ENCODE peak calls at places on chromosomes 3 and 15, in five cellular contexts. One of them, this sample, is unnamed.

GRCh38 chr3:37603722-37604121 is 258.0 kb upstream of the CTDSPL start:
- DNase-seq in GM20000: no peak
- DNase-seq in suprapubic skin: no peak
- DNase-seq in endodermal cell: no peak
- DNase-seq in ovary: no peak
- DNase-seq in this sample: no peak

GRCh38 chr3:100060685-100061484 is 53.4 kb downstream of the FILIP1L start:
- DNase-seq in GM20000: no peak
- DNase-seq in ovary: peak
- DNase-seq in endodermal cell: no peak
- DNase-seq in suprapubic skin: no peak
- DNase-seq in this sample: no peak

GRCh38 chr3:186746008-186746407 is 28.8 kb downstream of the KNG1 start:
- DNase-seq in ovary: no peak
- DNase-seq in endodermal cell: peak
- DNase-seq in suprapubic skin: no peak
- DNase-seq in GM20000: no peak
- DNase-seq in this sample: no peak

GRCh38 chr3:184284696-184285095 is 8.9 kb downstream of the ECE2 start:
- DNase-seq in endodermal cell: peak
- DNase-seq in GM20000: peak
- DNase-seq in ovary: no peak
- DNase-seq in suprapubic skin: no peak
- DNase-seq in this sample: no peak

GRCh38 chr15:70604671-70605070 is 158.7 kb downstream of the UACA start:
- DNase-seq in suprapubic skin: no peak
- DNase-seq in ovary: peak
- DNase-seq in GM20000: no peak
- DNase-seq in endodermal cell: peak
- DNase-seq in this sample: no peak

GRCh38 chr15:61880079-61880478 is 180.2 kb downstream of the VPS13C start:
- DNase-seq in suprapubic skin: no peak
- DNase-seq in ovary: no peak
- DNase-seq in GM20000: no peak
- DNase-seq in endodermal cell: no peak
- DNase-seq in this sample: no peak

GRCh38 chr3:171229173-171229572 is 202.7 kb upstream of the SLC2A2 start:
- DNase-seq in ovary: no peak
- DNase-seq in GM20000: no peak
- DNase-seq in endodermal cell: no peak
- DNase-seq in suprapubic skin: no peak
- DNase-seq in this sample: no peak

GRCh38 chr15:48177875-48178611 is at the start of gene MYEF2:
- DNase-seq in GM20000: peak
- DNase-seq in suprapubic skin: peak
- DNase-seq in ovary: peak
- DNase-seq in endodermal cell: peak
- DNase-seq in this sample: peak

GRCh38 chr15:74297867-74298266 is 61.7 kb downstream of the CCDC33 start:
- DNase-seq in GM20000: no peak
- DNase-seq in endodermal cell: no peak
- DNase-seq in ovary: no peak
- DNase-seq in suprapubic skin: no peak
- DNase-seq in this sample: no peak

GRCh38 chr3:108103971-108104797 is 13.4 kb upstream of the CD47 start:
- DNase-seq in endodermal cell: no peak
- DNase-seq in suprapubic skin: no peak
- DNase-seq in ovary: peak
- DNase-seq in GM20000: no peak
- DNase-seq in this sample: no peak

GRCh38 chr15:40437754-40438687 is 2.7 kb upstream of the BAHD1 start:
- DNase-seq in suprapubic skin: no peak
- DNase-seq in endodermal cell: peak
- DNase-seq in GM20000: no peak
- DNase-seq in ovary: peak
- DNase-seq in this sample: no peak

GRCh38 chr3:62527484-62527883 is 154.1 kb upstream of the FEZF2 start:
- DNase-seq in suprapubic skin: no peak
- DNase-seq in endodermal cell: no peak
- DNase-seq in ovary: no peak
- DNase-seq in GM20000: no peak
- DNase-seq in this sample: no peak

DNA sequence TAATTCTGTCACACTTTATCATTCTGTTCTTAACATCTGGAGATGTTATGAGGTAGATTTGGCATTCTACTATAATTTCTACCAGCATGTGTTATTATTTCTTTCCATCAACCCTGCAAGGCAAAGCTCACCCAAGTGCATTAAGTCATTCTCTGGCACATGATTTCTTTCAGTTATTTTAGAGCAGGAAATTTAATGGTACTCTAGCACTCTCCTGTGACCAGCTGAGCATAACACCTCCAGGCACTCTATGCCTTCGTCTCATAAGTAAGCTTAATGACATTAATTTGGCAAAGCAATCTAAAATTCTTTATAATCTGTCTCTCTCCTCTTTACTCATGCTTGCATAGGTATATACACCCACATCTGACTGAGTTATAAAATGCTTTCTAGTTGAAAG is 300.2 kb upstream of the GPR149 start:
- DNase-seq in ovary: no peak
- DNase-seq in endodermal cell: no peak
- DNase-seq in suprapubic skin: no peak
- DNase-seq in GM20000: no peak
- DNase-seq in this sample: no peak
- TF ChIP-seq CTCF in ovary: no peak
- TF ChIP-seq CTCF in endodermal cell: no peak
- TF ChIP-seq CTCF in suprapubic skin: no peak
- TF ChIP-seq CTCF in GM20000: no peak
- TF ChIP-seq CTCF in this sample: peak

GRCh38 chr3:115347737-115348136 is 200.6 kb upstream of the ZBTB20 start:
- DNase-seq in suprapubic skin: no peak
- DNase-seq in ovary: no peak
- DNase-seq in endodermal cell: no peak
- DNase-seq in GM20000: no peak
- DNase-seq in this sample: no peak
- TF ChIP-seq CTCF in suprapubic skin: no peak
- TF ChIP-seq CTCF in ovary: no peak
- TF ChIP-seq CTCF in endodermal cell: no peak
- TF ChIP-seq CTCF in GM20000: no peak
- TF ChIP-seq CTCF in this sample: no peak

GRCh38 chr3:94308767-94309166 is 245.9 kb downstream of the NSUN3 start:
- DNase-seq in ovary: no peak
- DNase-seq in endodermal cell: no peak
- DNase-seq in suprapubic skin: no peak
- DNase-seq in GM20000: no peak
- DNase-seq in this sample: no peak
- TF ChIP-seq CTCF in ovary: no peak
- TF ChIP-seq CTCF in endodermal cell: peak
- TF ChIP-seq CTCF in suprapubic skin: no peak
- TF ChIP-seq CTCF in GM20000: no peak
- TF ChIP-seq CTCF in this sample: no peak

DNA sequence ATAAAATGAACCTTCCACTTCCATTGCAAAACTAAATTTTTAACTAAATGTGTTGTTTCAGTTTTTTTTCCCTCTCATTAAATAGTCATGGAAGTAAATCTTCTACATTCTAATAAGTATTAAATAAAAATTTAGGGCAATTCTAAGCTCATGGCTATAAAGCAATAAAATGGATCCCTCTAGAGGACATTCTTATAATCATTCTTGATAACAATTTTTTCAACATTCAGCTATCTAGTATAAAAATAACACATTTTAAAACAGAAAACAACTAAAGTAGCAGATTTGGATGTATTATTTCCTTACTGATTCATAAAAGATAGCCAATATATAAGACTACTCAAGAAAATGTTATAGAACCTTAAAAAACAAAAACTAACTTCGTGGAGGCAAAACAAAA is 393.1 kb downstream of the PLOD2 start:
- DNase-seq in ovary: no peak
- DNase-seq in suprapubic skin: no peak
- DNase-seq in endodermal cell: no peak
- DNase-seq in GM20000: no peak
- DNase-seq in this sample: no peak
- TF ChIP-seq CTCF in ovary: no peak
- TF ChIP-seq CTCF in suprapubic skin: peak
- TF ChIP-seq CTCF in endodermal cell: peak
- TF ChIP-seq CTCF in GM20000: no peak
- TF ChIP-seq CTCF in this sample: peak